ENCODE peak calls at places on chromosome 20, in six cellular contexts. L is mesendoderm, Q is H9, Y is IMR-90, S is neuronal stem cell, T is mesenchymal stem cell. Z is an unnamed sample.

GRCh38 chr20:35134472-35134871 is 12.7 kb downstream of the EDEM2 start:
- DNase-seq in T (no peak), Q (no peak), L (no peak), S (no peak), Y (no peak), Z (no peak)

GRCh38 chr20:37600486-37600885 is 72.8 kb upstream of the BLCAP start:
- DNase-seq in L (no peak), Y (no peak), S (no peak), T (no peak), Q (no peak), Z (no peak)

GRCh38 chr20:55052464-55052863 is 577.1 kb downstream of the DOK5 start:
- DNase-seq in Q (no peak), T (no peak), S (no peak), Y (no peak), L (no peak), Z (no peak)

GRCh38 chr20:10115021-10115420 is 80.2 kb downstream of the ANKEF1 start:
- DNase-seq in Y (peak), Q (no peak), L (no peak), S (no peak), T (peak), Z (no peak)

GRCh38 chr20:48052492-48052870 is 267.2 kb upstream of the SULF2 start:
- DNase-seq in Q (no peak), L (no peak), T (peak), Y (no peak), S (no peak), Z (no peak)

GRCh38 chr20:38649275-38649891 is 47.8 kb downstream of the ARHGAP40 start:
- DNase-seq in T (peak), S (no peak), Y (no peak), L (no peak), Q (peak), Z (no peak)

GRCh38 chr20:59632426-59633113 is 28.2 kb downstream of the PHACTR3 start:
- DNase-seq in T (no peak), L (no peak), S (no peak), Q (no peak), Y (no peak), Z (no peak)

GRCh38 chr20:63178889-63179751 is 36.8 kb downstream of the YTHDF1 start:
- DNase-seq in L (peak), T (peak), S (peak), Q (peak), Y (peak), Z (no peak)

GRCh38 chr20:15220778-15221565 is 883.6 kb upstream of the FLRT3 start:
- DNase-seq in Q (no peak), T (peak), L (peak), S (no peak), Y (no peak), Z (no peak)

GRCh38 chr20:45946149-45946970 is 11.9 kb downstream of the PCIF1 start:
- DNase-seq in S (no peak), Q (no peak), L (no peak), Y (no peak), T (peak), Z (no peak)

GRCh38 chr20:62872184-62872862 is 10.7 kb upstream of the TCFL5 start:
- DNase-seq in T (no peak), Y (no peak), S (no peak), Q (no peak), L (no peak), Z (no peak)

GRCh38 chr20:18156045-18156444 is 18.4 kb downstream of the KAT14 start:
- DNase-seq in Y (no peak), L (no peak), Q (no peak), T (no peak), S (no peak), Z (no peak)

GRCh38 chr20:10398834-10399369 is 35.1 kb downstream of the MKKS start:
- DNase-seq in L (peak), Q (no peak), S (no peak), Y (no peak), T (no peak), Z (no peak)

GRCh38 chr20:51583073-51583472 is 40.6 kb upstream of the NFATC2 start:
- DNase-seq in S (no peak), L (no peak), Q (no peak), Y (no peak), T (no peak), Z (no peak)

GRCh38 chr20:51579137-51579536 is 36.6 kb upstream of the NFATC2 start:
- DNase-seq in S (no peak), L (no peak), T (peak), Y (peak), Q (no peak), Z (no peak)

GRCh38 chr20:51583499-51583898 is 41.0 kb upstream of the NFATC2 start:
- DNase-seq in S (no peak), T (no peak), Q (no peak), Y (no peak), L (no peak), Z (no peak)

GRCh38 chr20:51584116-51584515 is 41.6 kb upstream of the NFATC2 start:
- DNase-seq in Y (no peak), S (no peak), L (no peak), T (no peak), Q (no peak), Z (no peak)

GRCh38 chr20:51581571-51581970 is 39.1 kb upstream of the NFATC2 start:
- DNase-seq in S (no peak), Q (no peak), L (no peak), T (no peak), Y (no peak), Z (no peak)
- H2BK15ac ChIP-seq in S (no peak), Q (no peak), L (no peak), T (no peak), Y (no peak), Z (no peak)

GRCh38 chr20:4812216-4812615 is 90.5 kb downstream of the PRND start:
- DNase-seq in L (no peak), Y (no peak), S (no peak), T (no peak), Q (no peak), Z (no peak)
- H2BK15ac ChIP-seq in L (no peak), Y (no peak), S (no peak), T (no peak), Q (no peak), Z (no peak)

GRCh38 chr20:24560571-24561485 is 91.4 kb downstream of the SYNDIG1 start:
- DNase-seq in Q (no peak), T (no peak), Y (no peak), S (no peak), L (peak), Z (no peak)

GRCh38 chr20:24567508-24567907 is 98.1 kb downstream of the SYNDIG1 start:
- DNase-seq in Q (no peak), S (no peak), T (no peak), Y (no peak), L (no peak), Z (no peak)

GRCh38 chr20:24568842-24569241 is 99.4 kb downstream of the SYNDIG1 start:
- DNase-seq in L (no peak), T (no peak), Q (no peak), Y (no peak), S (no peak), Z (no peak)

GRCh38 chr20:24566656-24567055 is 97.2 kb downstream of the SYNDIG1 start:
- DNase-seq in L (no peak), S (no peak), Q (no peak), T (no peak), Y (no peak), Z (no peak)

GRCh38 chr20:24565952-24566351 is 96.5 kb downstream of the SYNDIG1 start:
- DNase-seq in Y (no peak), L (no peak), T (no peak), S (no peak), Q (no peak), Z (no peak)
- H2BK15ac ChIP-seq in Y (no peak), L (no peak), T (no peak), S (no peak), Q (no peak), Z (no peak)

GRCh38 chr20:2807019-2807418 is 6.6 kb upstream of the CPXM1 start:
- DNase-seq in T (no peak), Q (no peak), L (no peak), S (no peak), Y (no peak), Z (no peak)

GRCh38 chr20:2806351-2806701 is 5.9 kb upstream of the CPXM1 start:
- DNase-seq in L (no peak), S (no peak), T (no peak), Y (no peak), Q (no peak), Z (no peak)

GRCh38 chr20:2805682-2806350 is 5.4 kb upstream of the CPXM1 start:
- DNase-seq in L (no peak), Y (peak), S (no peak), Q (peak), T (no peak), Z (no peak)

GRCh38 chr20:2812189-2812588 is 2.6 kb upstream of the C20orf141 start:
- DNase-seq in Y (no peak), S (no peak), Q (no peak), T (no peak), L (no peak), Z (no peak)

GRCh38 chr20:2809690-2810089 is 5.1 kb upstream of the C20orf141 start:
- DNase-seq in S (no peak), T (no peak), L (no peak), Y (no peak), Q (no peak), Z (no peak)
- H2BK15ac ChIP-seq in S (no peak), T (no peak), L (no peak), Y (no peak), Q (no peak), Z (no peak)